ENCODE peak calls at places on chromosomes 13 and 19, in four cellular contexts. L is colonic mucosa, U is progenitor cell of endocrine pancreas, O is lower leg skin. P is an unnamed sample.
A peak's percentile ranks its signal among the peaks of the same experiment; 100 is the strongest.

GRCh38 chr19:58575183-58576041 is 2.3 kb upstream of the MZF1 start:
- DNase-seq in L (peak; percentile 89), U (peak; percentile 78), O (peak; percentile 97), P (peak; percentile 97)

GRCh38 chr13:53150568-53150967 is 122.0 kb downstream of the OLFM4 start:
- DNase-seq in O (no peak), U (no peak), L (no peak), P (no peak)

GRCh38 chr13:29722415-29722814 is 126.9 kb upstream of the SLC7A1 start:
- DNase-seq in U (no peak), O (no peak), L (no peak), P (no peak)

GRCh38 chr13:114142640-114143490 is 10.4 kb upstream of the RASA3 start:
- DNase-seq in O (no peak), U (no peak), L (peak; percentile 69), P (no peak)

GRCh38 chr13:96089749-96090239 is at the start of gene HS6ST3:
- DNase-seq in L (no peak), U (peak; percentile 39), O (peak; percentile 84), P (no peak)

GRCh38 chr13:80213201-80213600 is 127.7 kb downstream of the SPRY2 start:
- DNase-seq in L (no peak), U (no peak), O (no peak), P (no peak)

GRCh38 chr19:37594982-37595382 is 306 bp downstream of the ZNF540 start:
- DNase-seq in O (peak; percentile 91), L (peak; percentile 68), U (peak; percentile 25), P (no peak)

GRCh38 chr13:105007166-105007808 is 1528.2 kb downstream of the EFNB2 start:
- DNase-seq in U (no peak), O (no peak), L (no peak), P (no peak)

GRCh38 chr19:19900124-19900523 is 622 bp upstream of the ZNF93 start:
- DNase-seq in L (no peak), O (no peak), U (no peak), P (no peak)

GRCh38 chr19:39246951-39247669 is 1.5 kb downstream of the IFNL4 start:
- DNase-seq in L (peak; percentile 29), U (no peak), O (no peak), P (no peak)

GRCh38 chr19:48513289-48514122 is 1.9 kb upstream of the LMTK3 start:
- DNase-seq in L (peak; percentile 78), O (no peak), U (peak; percentile 47), P (no peak)

GRCh38 chr19:40807147-40808020 is 8.4 kb downstream of the EGLN2 start:
- DNase-seq in U (no peak), O (no peak), L (peak; percentile 41), P (no peak)

GRCh38 chr13:75762066-75762937 is 126.2 kb downstream of the LMO7 start:
- DNase-seq in L (peak; percentile 36), O (no peak), U (no peak), P (no peak)

GRCh38 chr19:47021536-47022139 is 2.0 kb downstream of the NPAS1 start:
- DNase-seq in U (no peak), L (no peak), O (no peak), P (no peak)

GRCh38 chr19:13396256-13397080 is 109.8 kb downstream of the CACNA1A start:
- DNase-seq in O (no peak), U (peak; percentile 30), L (peak; percentile 22), P (no peak)

GRCh38 chr19:45171211-45171623 is 6.8 kb downstream of the TRAPPC6A start:
- DNase-seq in U (no peak), L (no peak), O (no peak), P (no peak)

GRCh38 chr13:20684535-20684934 is 19.0 kb upstream of the IL17D start:
- DNase-seq in U (no peak), O (no peak), L (no peak), P (no peak)

GRCh38 chr19:5319516-5319915 is 21.1 kb downstream of the PTPRS start:
- DNase-seq in L (no peak), U (no peak), O (no peak), P (no peak)

GRCh38 chr19:42053037-42053935 is 16.7 kb downstream of the GRIK5 start:
- DNase-seq in L (no peak), U (no peak), O (no peak), P (no peak)

GRCh38 chr19:50008532-50008931 is 16.6 kb downstream of the VRK3 start:
- DNase-seq in U (no peak), O (no peak), L (no peak), P (no peak)

GRCh38 chr13:43846496-43846895 is 33.0 kb downstream of the CCDC122 start:
- DNase-seq in L (no peak), U (no peak), O (no peak), P (no peak)

GRCh38 chr19:4970558-4971423 is 1.9 kb downstream of the KDM4B start:
- DNase-seq in U (no peak), L (peak; percentile 49), O (no peak), P (no peak)

GRCh38 chr13:106570354-106570822 is 2.5 kb upstream of the ARGLU1 start:
- DNase-seq in U (peak; percentile 36), O (peak; percentile 90), L (peak; percentile 52), P (no peak)

GRCh38 chr13:50901701-50902100 is 7.9 kb upstream of the RNASEH2B start:
- DNase-seq in O (no peak), U (no peak), L (no peak), P (no peak)

GRCh38 chr19:44600466-44600865 is 12.9 kb upstream of the IGSF23 start:
- DNase-seq in O (no peak), L (no peak), U (no peak), P (no peak)

GRCh38 chr13:41034862-41035261 is 15.7 kb upstream of the ELF1 start:
- DNase-seq in U (no peak), O (no peak), L (no peak), P (no peak)

GRCh38 chr13:112761701-112762689 is 72.2 kb downstream of the ATP11A start:
- DNase-seq in L (no peak), O (no peak), U (no peak), P (no peak)

GRCh38 chr13:34931572-34931971 is 10.5 kb upstream of the NBEA start:
- DNase-seq in U (no peak), O (no peak), L (no peak), P (no peak)

GRCh38 chr19:35860818-35861639 is 4.3 kb downstream of the KIRREL2 start:
- DNase-seq in U (peak; percentile 77), L (no peak), O (peak; percentile 81), P (no peak)

GRCh38 chr13:26656919-26657318 is 99.4 kb downstream of the WASF3 start:
- DNase-seq in O (no peak), L (no peak), U (no peak), P (no peak)

GRCh38 chr13:66992183-66992582 is 238.0 kb downstream of the PCDH9 start:
- DNase-seq in O (no peak), L (no peak), U (no peak), P (no peak)

GRCh38 chr13:50125556-50126377 is 110.5 kb downstream of the KCNRG start:
- DNase-seq in U (peak; percentile 78), L (peak; percentile 97), O (peak; percentile 99), P (peak; percentile 95)

GRCh38 chr19:19050731-19051130 is 13.1 kb upstream of the SLC25A42 start:
- DNase-seq in O (no peak), U (no peak), L (no peak), P (no peak)

GRCh38 chr19:19652482-19653295 is 9.2 kb upstream of the GMIP start:
- DNase-seq in O (no peak), U (no peak), L (no peak), P (peak; percentile 76)

GRCh38 chr13:62556973-62557372 is 1141.3 kb upstream of the PCDH20 start:
- DNase-seq in O (no peak), L (no peak), U (no peak), P (no peak)

GRCh38 chr19:6466526-6467248 is 2.6 kb downstream of the CRB3 start:
- DNase-seq in O (no peak), L (no peak), U (no peak), P (no peak)

GRCh38 chr13:51435002-51435578 is 17.7 kb downstream of the INTS6 start:
- DNase-seq in O (no peak), U (no peak), L (no peak), P (no peak)

GRCh38 chr13:46896346-46897138 is at the start of gene HTR2A:
- DNase-seq in O (peak; percentile 89), L (no peak), U (no peak), P (no peak)

GRCh38 chr19:3413796-3414327 is 47.5 kb downstream of the NFIC start:
- DNase-seq in U (no peak), L (no peak), O (no peak), P (no peak)

GRCh38 chr19:38817081-38817480 is 4.3 kb upstream of the LGALS4 start:
- DNase-seq in U (no peak), L (no peak), O (no peak), P (no peak)

GRCh38 chr19:32858559-32858958 is 11.0 kb downstream of the SLC7A9 start:
- DNase-seq in L (no peak), O (peak; percentile 37), U (no peak), P (no peak)
- TF ChIP-seq CTCF in L (no peak), O (no peak), U (no peak), P (no peak)

GRCh38 chr19:9835507-9835949 is 410 bp downstream of the PIN1 start:
- DNase-seq in O (no peak), U (no peak), L (no peak), P (no peak)
- TF ChIP-seq CTCF in O (no peak), U (no peak), L (no peak), P (no peak)

GRCh38 chr13:45817833-45818232 is 33.7 kb downstream of the SIAH3 start:
- DNase-seq in L (no peak), U (no peak), O (no peak), P (peak; percentile 42)
- TF ChIP-seq CTCF in L (no peak), U (no peak), O (no peak), P (no peak)

DNA sequence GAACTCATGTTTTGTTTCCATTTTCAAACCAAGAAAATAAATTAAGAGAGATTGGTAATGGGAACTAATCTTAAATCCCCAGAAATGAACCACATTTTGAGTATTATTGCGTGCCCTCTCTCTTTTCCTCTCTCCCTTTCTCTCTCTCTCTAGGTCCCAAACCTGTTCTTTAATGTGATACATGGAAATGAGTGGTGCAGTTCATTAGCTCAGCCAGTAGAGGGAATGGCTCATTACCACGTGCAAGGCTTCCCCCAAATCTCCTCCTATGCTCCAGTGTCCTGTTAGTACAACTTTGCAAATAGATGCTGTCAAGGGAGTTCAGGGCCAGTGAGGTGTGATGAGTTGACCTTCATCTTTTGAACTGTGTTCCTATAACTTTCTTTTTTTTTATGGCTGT is 178.4 kb downstream of the FGF9 start:
- DNase-seq in L (no peak), O (no peak), U (no peak), P (no peak)
- TF ChIP-seq CTCF in L (peak; percentile 59), O (no peak), U (peak; percentile 62), P (no peak)

GRCh38 chr19:2274937-2275535 is 6.9 kb downstream of the PEAK3 start:
- DNase-seq in U (no peak), L (peak; percentile 85), O (no peak), P (no peak)
- TF ChIP-seq CTCF in U (peak; percentile 56), L (peak; percentile 35), O (no peak), P (peak; percentile 67)

DNA sequence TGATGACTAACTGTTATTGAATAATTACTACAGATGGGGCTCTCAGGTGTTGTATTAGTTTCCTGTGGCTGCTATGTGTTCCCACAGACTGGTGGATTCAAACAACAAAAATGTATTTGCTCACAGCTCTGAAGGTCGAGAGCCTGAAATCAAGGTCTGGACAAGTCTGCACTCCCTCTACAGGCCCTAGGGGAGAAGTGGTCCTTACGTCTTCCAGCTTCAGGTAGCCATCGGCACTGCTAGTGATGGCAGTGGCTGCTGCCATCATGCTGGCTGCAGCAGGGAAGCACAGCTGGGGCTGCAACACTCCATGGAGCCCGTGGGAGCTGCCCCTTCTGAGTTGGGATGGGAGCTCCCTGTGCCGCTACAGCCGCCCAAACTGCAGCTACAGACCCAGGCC is 1.9 kb downstream of the TEX26 start:
- DNase-seq in U (no peak), O (no peak), L (no peak), P (no peak)
- TF ChIP-seq CTCF in U (peak; percentile 55), O (no peak), L (no peak), P (no peak)

GRCh38 chr19:31337007-31337914 is 12.0 kb downstream of the TSHZ3 start:
- DNase-seq in U (no peak), O (no peak), L (no peak), P (no peak)
- TF ChIP-seq CTCF in U (no peak), O (no peak), L (no peak), P (no peak)